ENCODE peak calls at places on chromosomes 2 and 18, in four cellular contexts. One of them, this sample, is unnamed.

GRCh38 chr2:229273384-229274338 is 2.6 kb upstream of the PID1 start:
- DNase-seq in A549: peak; percentile 85
- DNase-seq in mesendoderm: peak; percentile 96
- DNase-seq in GM23338: peak; percentile 92
- DNase-seq in this sample: peak; percentile 55

GRCh38 chr2:72770879-72771461 is 54.9 kb downstream of the EXOC6B start:
- DNase-seq in A549: peak; percentile 82
- DNase-seq in mesendoderm: peak; percentile 77
- DNase-seq in GM23338: peak; percentile 89
- DNase-seq in this sample: peak; percentile 64

GRCh38 chr18:29164020-29164706 is 987.2 kb upstream of the CDH2 start:
- DNase-seq in mesendoderm: peak; percentile 79
- DNase-seq in GM23338: no peak
- DNase-seq in A549: peak; percentile 66
- DNase-seq in this sample: no peak

GRCh38 chr2:239436669-239437325 is 36.0 kb upstream of the HDAC4 start:
- DNase-seq in A549: no peak
- DNase-seq in mesendoderm: no peak
- DNase-seq in GM23338: no peak
- DNase-seq in this sample: no peak

GRCh38 chr2:173656086-173656485 is 301.4 kb downstream of the CDCA7 start:
- DNase-seq in A549: no peak
- DNase-seq in mesendoderm: no peak
- DNase-seq in GM23338: no peak
- DNase-seq in this sample: no peak

GRCh38 chr2:150426315-150426714 is 61.2 kb downstream of the RND3 start:
- DNase-seq in mesendoderm: no peak
- DNase-seq in A549: no peak
- DNase-seq in GM23338: no peak
- DNase-seq in this sample: no peak

GRCh38 chr18:7754725-7755181 is 187.6 kb downstream of the PTPRM start:
- DNase-seq in mesendoderm: peak; percentile 53
- DNase-seq in A549: peak; percentile 52
- DNase-seq in GM23338: no peak
- DNase-seq in this sample: no peak

GRCh38 chr2:106197878-106198277 is 3.8 kb upstream of the UXS1 start:
- DNase-seq in mesendoderm: peak; percentile 65
- DNase-seq in GM23338: no peak
- DNase-seq in A549: no peak
- DNase-seq in this sample: peak; percentile 89

GRCh38 chr18:28690836-28691835 is 514.2 kb upstream of the CDH2 start:
- DNase-seq in A549: no peak
- DNase-seq in mesendoderm: no peak
- DNase-seq in GM23338: no peak
- DNase-seq in this sample: no peak

GRCh38 chr2:54629914-54630609 is 93.4 kb upstream of the EML6 start:
- DNase-seq in GM23338: no peak
- DNase-seq in mesendoderm: peak; percentile 70
- DNase-seq in A549: peak; percentile 89
- DNase-seq in this sample: no peak

GRCh38 chr2:37635359-37636208 is 35.9 kb downstream of the CDC42EP3 start:
- DNase-seq in mesendoderm: no peak
- DNase-seq in A549: no peak
- DNase-seq in GM23338: no peak
- DNase-seq in this sample: no peak
- H3K4me3 ChIP-seq in mesendoderm: no peak overlapping the region
- H3K4me3 ChIP-seq in A549: no peak overlapping the region
- H3K4me3 ChIP-seq in GM23338: no peak overlapping the region
- H3K4me3 ChIP-seq in this sample: no peak overlapping the region

DNA sequence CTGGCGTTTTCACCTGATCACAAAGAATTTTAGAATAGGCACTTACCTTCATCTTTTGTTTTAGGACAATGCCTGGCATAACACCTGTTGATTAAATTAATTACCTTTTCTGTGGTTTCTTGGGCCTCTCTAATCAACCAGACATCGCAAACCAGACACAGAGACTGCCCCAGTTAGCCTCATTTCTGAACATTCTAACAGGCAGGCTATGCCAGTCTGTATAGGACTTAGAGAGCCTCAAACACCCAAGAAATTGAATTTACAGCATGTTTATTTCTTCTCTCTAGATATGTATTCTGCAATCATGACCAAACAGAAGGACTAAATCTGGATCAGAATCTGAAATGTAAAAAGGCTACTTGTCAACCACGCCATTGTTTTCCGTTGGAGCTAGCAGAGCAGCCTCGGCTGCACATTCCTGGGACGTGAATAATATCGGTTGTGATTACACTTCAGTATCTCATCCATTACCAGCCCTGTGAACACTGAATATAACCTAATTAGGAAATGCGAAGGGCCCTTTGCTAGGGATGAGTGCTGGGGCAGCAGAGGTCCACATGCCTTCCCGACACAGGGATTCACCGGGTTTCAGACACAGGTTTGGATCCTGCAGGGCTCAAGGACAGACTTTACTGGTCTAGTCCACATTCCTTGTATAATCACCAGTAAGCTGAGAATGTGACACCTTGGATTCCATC is 17.5 kb upstream of the CDC42EP3 start:
- DNase-seq in GM23338: peak; percentile 50
- DNase-seq in A549: peak; percentile 66
- DNase-seq in mesendoderm: peak; percentile 97
- DNase-seq in this sample: peak; percentile 59
- H3K27ac ChIP-seq in GM23338: no peak overlapping the region
- H3K27ac ChIP-seq in A549: peak overlapping the region; percentile 61
- H3K27ac ChIP-seq in mesendoderm: peak overlapping the region; percentile 52
- H3K27ac ChIP-seq in this sample: peak overlapping the region; percentile 56

DNA sequence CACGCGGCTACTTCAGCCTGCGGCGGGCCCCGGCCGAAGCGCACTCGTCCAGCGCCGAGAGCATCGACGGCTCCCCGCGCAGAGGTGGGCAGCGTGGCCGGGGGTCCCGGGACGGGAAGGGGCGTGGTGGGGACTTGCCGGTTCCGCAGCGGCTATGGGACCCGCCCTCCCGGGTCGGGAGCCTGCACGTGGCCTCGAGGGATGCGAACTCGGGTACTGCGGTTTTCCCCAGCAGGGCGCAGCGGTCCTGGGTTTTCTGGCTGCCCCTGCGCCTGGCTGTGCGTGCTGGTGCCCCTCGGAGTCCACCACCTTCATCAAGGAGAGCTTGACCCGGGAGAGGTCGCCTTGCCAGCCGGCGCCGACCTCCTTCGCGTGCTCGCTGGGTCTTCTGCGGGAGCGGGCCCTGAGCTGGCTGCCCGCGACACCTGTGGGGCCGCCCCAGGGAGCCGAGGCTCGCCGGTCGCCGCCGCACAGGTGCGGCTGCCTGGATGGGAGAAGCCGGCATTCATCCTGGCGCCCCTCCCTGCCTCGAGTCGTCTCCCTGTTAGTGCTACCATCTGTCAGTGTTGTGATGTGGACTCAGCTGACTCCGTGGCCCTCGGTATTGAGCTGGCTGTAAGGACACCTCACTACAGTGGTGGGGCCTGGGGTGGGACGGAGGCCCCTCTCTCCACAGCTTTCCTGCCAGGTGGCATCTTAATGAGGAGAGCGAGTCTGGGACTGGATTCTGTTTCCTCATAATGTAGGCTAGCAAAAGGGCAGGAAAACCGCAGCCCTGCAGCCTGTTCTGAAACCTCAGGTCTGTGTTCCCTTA is 177.3 kb downstream of the AGAP1 start:
- DNase-seq in GM23338: peak; percentile 50
- DNase-seq in A549: no peak
- DNase-seq in mesendoderm: peak; percentile 11
- DNase-seq in this sample: no peak
- H3K4me3 ChIP-seq in GM23338: peak overlapping the region; percentile 66
- H3K4me3 ChIP-seq in A549: peak overlapping the region; percentile 83
- H3K4me3 ChIP-seq in mesendoderm: no peak overlapping the region
- H3K4me3 ChIP-seq in this sample: no peak overlapping the region

GRCh38 chr2:172357442-172357841 is 69.9 kb upstream of the ITGA6 start:
- DNase-seq in mesendoderm: no peak
- DNase-seq in GM23338: no peak
- DNase-seq in A549: no peak
- DNase-seq in this sample: no peak
- H3K27ac ChIP-seq in mesendoderm: no peak overlapping the region
- H3K27ac ChIP-seq in GM23338: no peak overlapping the region
- H3K27ac ChIP-seq in A549: no peak overlapping the region
- H3K27ac ChIP-seq in this sample: no peak overlapping the region

GRCh38 chr2:201150454-201151020 is 32.4 kb upstream of the CASP10 start:
- DNase-seq in mesendoderm: peak; percentile 47
- DNase-seq in A549: no peak
- DNase-seq in GM23338: no peak
- DNase-seq in this sample: no peak
- H3K4me3 ChIP-seq in mesendoderm: no peak overlapping the region
- H3K4me3 ChIP-seq in A549: peak overlapping the region; percentile 23
- H3K4me3 ChIP-seq in GM23338: no peak overlapping the region
- H3K4me3 ChIP-seq in this sample: no peak overlapping the region

GRCh38 chr2:58046585-58047372 is at the start of gene VRK2:
- DNase-seq in A549: peak; percentile 98
- DNase-seq in mesendoderm: peak; percentile 98
- DNase-seq in GM23338: peak; percentile 96
- DNase-seq in this sample: peak; percentile 82

GRCh38 chr2:58044145-58044544 is 2.5 kb upstream of the VRK2 start:
- DNase-seq in GM23338: no peak
- DNase-seq in mesendoderm: no peak
- DNase-seq in A549: no peak
- DNase-seq in this sample: no peak

GRCh38 chr2:58047373-58047674 is 718 bp downstream of the VRK2 start:
- DNase-seq in GM23338: no peak
- DNase-seq in mesendoderm: no peak
- DNase-seq in A549: no peak
- DNase-seq in this sample: peak; percentile 6

GRCh38 chr2:58046335-58046584 is 346 bp upstream of the VRK2 start:
- DNase-seq in GM23338: no peak
- DNase-seq in mesendoderm: no peak
- DNase-seq in A549: no peak
- DNase-seq in this sample: no peak

GRCh38 chr2:58045580-58046334 is 849 bp upstream of the VRK2 start:
- DNase-seq in mesendoderm: no peak
- DNase-seq in A549: no peak
- DNase-seq in GM23338: no peak
- DNase-seq in this sample: no peak
- H3K27ac ChIP-seq in mesendoderm: no peak overlapping the region
- H3K27ac ChIP-seq in A549: peak overlapping the region; percentile 94
- H3K27ac ChIP-seq in GM23338: peak overlapping the region; percentile 93
- H3K27ac ChIP-seq in this sample: peak overlapping the region; percentile 74

GRCh38 chr2:226671177-226671676 is 128.4 kb downstream of the IRS1 start:
- DNase-seq in GM23338: no peak
- DNase-seq in A549: no peak
- DNase-seq in mesendoderm: no peak
- DNase-seq in this sample: no peak
- H3K4me3 ChIP-seq in GM23338: no peak overlapping the region
- H3K4me3 ChIP-seq in A549: no peak overlapping the region
- H3K4me3 ChIP-seq in mesendoderm: no peak overlapping the region
- H3K4me3 ChIP-seq in this sample: no peak overlapping the region

DNA sequence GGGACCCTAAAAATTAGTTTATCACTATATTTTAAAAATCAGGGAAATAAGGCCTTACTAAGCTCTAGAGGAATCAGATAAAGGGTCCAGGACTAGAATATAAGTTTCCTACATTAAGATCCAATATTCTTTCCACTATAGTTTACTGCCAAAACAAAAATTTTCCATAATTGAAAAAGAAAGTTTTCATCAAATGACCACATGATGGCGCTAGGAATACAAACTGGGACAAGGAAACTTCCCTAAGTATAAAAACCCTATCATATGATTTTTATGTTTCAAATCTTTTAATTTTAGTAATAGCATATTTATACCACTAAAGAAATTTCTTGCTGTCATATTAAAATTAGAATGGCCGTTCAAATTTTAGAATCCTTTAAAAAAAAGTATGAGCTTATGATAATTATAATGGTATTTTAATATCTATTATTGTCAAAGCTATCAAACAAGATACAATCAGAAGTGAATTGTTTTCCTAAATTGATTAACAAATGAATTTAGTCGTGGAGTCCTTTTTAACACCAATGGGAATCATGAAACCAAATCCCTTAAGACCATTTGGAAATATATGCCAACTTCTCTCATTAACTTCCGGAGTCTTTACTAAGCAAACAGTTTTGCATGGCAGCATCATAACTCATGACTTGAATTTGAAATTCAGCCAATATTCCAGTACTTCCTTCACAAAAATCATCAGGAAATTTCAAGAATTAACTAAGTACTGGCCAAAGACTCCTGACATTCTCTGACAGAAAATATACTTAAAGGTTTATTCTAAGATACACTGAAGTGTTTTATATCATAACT is 70.3 kb downstream of the SCN1A start:
- DNase-seq in GM23338: peak; percentile 42
- DNase-seq in mesendoderm: peak; percentile 14
- DNase-seq in A549: peak; percentile 18
- DNase-seq in this sample: peak; percentile 52
- H3K27ac ChIP-seq in GM23338: no peak overlapping the region
- H3K27ac ChIP-seq in mesendoderm: no peak overlapping the region
- H3K27ac ChIP-seq in A549: no peak overlapping the region
- H3K27ac ChIP-seq in this sample: no peak overlapping the region

GRCh38 chr2:27752551-27753237 is 18.8 kb upstream of the MRPL33 start:
- DNase-seq in mesendoderm: peak; percentile 95
- DNase-seq in A549: no peak
- DNase-seq in GM23338: peak; percentile 86
- DNase-seq in this sample: peak; percentile 45
- H3K4me3 ChIP-seq in mesendoderm: peak overlapping the region; percentile 50
- H3K4me3 ChIP-seq in A549: no peak overlapping the region
- H3K4me3 ChIP-seq in GM23338: peak overlapping the region; percentile 71
- H3K4me3 ChIP-seq in this sample: peak overlapping the region; percentile 57